ENCODE peak calls at places on chromosomes 12 and 14, in four cellular contexts. D, I, K and L are unnamed samples.

GRCh38 chr12:124917841-124918621 is 3.6 kb upstream of the UBC start:
- DNase-seq in D (peak), I (no peak), K (no peak), L (no peak)

GRCh38 chr12:12975322-12976077 is 23.5 kb upstream of the GPRC5D start:
- DNase-seq in K (peak), D (peak), I (no peak), L (no peak)

GRCh38 chr14:60757617-60758016 is 23.1 kb downstream of the MNAT1 start:
- DNase-seq in D (peak), K (no peak), I (no peak), L (no peak)

GRCh38 chr12:2137707-2138106 is 84.9 kb downstream of the CACNA1C start:
- DNase-seq in K (no peak), I (no peak), D (peak), L (no peak)

GRCh38 chr12:89919241-89919906 is 210.7 kb upstream of the ATP2B1 start:
- DNase-seq in K (no peak), D (no peak), I (no peak), L (no peak)

GRCh38 chr12:9741726-9742125 is 8.8 kb upstream of the CLECL1 start:
- DNase-seq in I (no peak), D (no peak), K (no peak), L (no peak)

GRCh38 chr14:61695695-61696527 is 598 bp downstream of the HIF1A start:
- DNase-seq in K (peak), I (peak), D (peak), L (no peak)

GRCh38 chr12:69739287-69740191 is 879 bp downstream of the RAB3IP start:
- DNase-seq in K (peak), D (peak), I (no peak), L (no peak)

GRCh38 chr14:82445810-82446575 is 912.3 kb upstream of the SEL1L start:
- DNase-seq in I (no peak), K (no peak), D (no peak), L (no peak)

GRCh38 chr14:75267141-75267601 is 11.5 kb upstream of the FOS start:
- DNase-seq in D (peak), I (no peak), K (no peak), L (no peak)

GRCh38 chr14:93323597-93323992 is 9.2 kb downstream of the BTBD7 start:
- DNase-seq in I (no peak), D (no peak), K (no peak), L (no peak)

GRCh38 chr14:69487771-69488170 is 3.2 kb downstream of the PLEKHD1 start:
- DNase-seq in K (no peak), I (no peak), D (no peak), L (no peak)

GRCh38 chr12:95574799-95575452 is 23.6 kb upstream of the USP44 start:
- DNase-seq in K (peak), D (peak), I (no peak), L (no peak)

GRCh38 chr12:117892441-117892840 is 76.3 kb downstream of the KSR2 start:
- DNase-seq in K (no peak), I (no peak), D (no peak), L (no peak)

GRCh38 chr12:120742207-120742536 is 16.5 kb downstream of the ACADS start:
- DNase-seq in D (no peak), K (no peak), I (no peak), L (no peak)

GRCh38 chr12:129790930-129791329 is 112.9 kb downstream of the TMEM132D start:
- DNase-seq in K (no peak), D (no peak), I (no peak), L (no peak)

GRCh38 chr12:17642340-17642650 is 447.7 kb downstream of the RERGL start:
- DNase-seq in K (no peak), D (no peak), I (no peak), L (no peak)
- TF ChIP-seq CTCF in K (no peak), D (no peak), I (no peak), L (no peak)

DNA sequence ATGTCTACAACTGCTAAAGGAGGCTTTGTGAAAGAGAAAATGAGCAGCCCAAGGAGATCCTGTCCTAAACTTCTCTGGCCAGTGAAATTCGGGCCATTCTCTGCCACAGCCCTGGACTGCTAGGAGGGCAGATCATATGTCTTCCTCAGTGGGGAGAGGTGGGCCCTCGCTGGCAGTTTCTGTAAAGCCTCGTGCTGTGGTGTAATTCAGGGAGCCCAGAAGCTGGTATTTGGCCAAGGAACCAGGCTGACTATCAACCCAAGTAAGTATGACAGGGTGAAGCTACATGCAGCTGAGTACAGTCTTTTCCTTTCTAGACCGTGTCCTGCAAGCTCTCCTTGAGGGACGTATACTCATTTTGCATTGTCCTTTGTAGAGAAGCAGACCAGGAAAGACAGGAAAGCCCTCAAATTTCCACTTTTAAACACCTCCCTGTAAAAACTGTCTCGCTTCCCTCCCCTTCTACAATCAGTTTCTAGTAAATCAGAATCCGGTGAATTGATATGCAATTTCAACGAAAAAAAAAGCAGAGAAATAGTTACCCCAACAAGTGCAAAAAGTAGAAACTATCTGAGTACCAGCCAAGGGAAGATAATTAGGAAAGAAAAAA is 106.8 kb downstream of the DAD1 start:
- DNase-seq in I (no peak), D (no peak), K (no peak), L (no peak)
- H3K4me3 ChIP-seq in I (no peak), D (no peak), K (no peak), L (no peak)

DNA sequence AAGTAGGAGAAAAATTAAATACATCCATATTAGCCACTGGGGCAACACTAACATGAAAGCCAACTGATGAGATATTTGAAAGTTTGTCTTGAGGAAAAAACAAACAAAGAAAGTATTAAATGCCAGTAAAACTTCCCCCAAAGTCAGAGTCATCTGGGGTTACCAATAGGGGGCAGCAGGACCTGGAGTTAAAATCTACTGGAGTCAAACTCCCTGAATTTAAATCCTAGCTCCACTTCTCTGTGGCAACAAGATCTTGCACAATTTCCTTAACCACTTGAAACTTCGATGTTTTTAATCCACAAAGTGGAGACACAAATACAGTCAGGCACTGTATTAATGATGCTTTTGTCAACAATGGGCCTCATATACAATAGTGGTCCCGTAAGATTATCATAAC is 14.4 kb downstream of the PLEKHG7 start:
- DNase-seq in I (no peak), D (peak), K (no peak), L (no peak)
- TF ChIP-seq CTCF in I (peak), D (peak), K (peak), L (no peak)

GRCh38 chr12:45354399-45354798 is 138.5 kb downstream of the ANO6 start:
- DNase-seq in D (no peak), K (no peak), I (no peak), L (no peak)
- H3K4me3 ChIP-seq in D (no peak), K (no peak), I (no peak), L (no peak)

DNA sequence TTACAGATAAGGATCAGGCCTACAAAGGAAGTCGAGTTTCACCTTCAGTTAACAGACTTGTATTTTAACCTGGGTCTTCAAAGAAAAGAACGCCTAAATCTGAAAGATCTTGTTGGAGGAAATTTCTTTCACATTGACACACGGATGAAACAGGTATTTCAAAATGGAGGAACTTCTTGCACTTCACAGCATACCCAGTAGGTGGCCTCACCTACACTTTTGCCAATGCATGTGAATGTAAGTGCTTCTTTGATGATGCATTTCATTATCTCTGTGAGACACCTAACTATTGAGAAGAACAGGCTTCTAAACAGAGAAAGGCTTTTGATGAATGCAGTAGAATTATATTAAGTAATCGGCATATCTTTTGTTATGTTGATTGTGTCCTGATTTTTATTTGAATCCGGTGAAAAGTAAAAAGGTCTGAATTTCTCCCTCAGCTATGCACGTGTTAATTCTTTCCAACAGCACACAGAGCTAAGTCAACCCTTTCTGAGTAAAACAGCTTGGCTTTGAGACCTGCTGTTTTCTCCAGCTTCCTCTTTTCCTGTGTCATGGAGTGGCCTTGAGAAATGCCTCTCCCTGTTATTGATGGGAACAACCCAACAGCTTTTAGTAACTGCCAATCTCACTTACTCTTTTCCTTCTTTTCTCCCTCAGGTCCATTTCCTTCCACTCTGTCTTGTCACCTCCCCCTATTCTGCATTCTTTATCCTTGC is 399.0 kb downstream of the NAV3 start:
- DNase-seq in I (no peak), D (peak), K (peak), L (no peak)
- TF ChIP-seq CTCF in I (peak), D (peak), K (peak), L (no peak)

GRCh38 chr12:75390156-75390898 is 562 bp upstream of the GLIPR1L2 start:
- DNase-seq in K (no peak), I (no peak), D (peak), L (no peak)

GRCh38 chr12:75389061-75389460 is 1.8 kb upstream of the GLIPR1L2 start:
- DNase-seq in K (no peak), I (no peak), D (peak), L (no peak)

GRCh38 chr12:75390899-75391538 is at the start of gene GLIPR1L2:
- DNase-seq in I (peak), K (peak), D (peak), L (peak)

DNA sequence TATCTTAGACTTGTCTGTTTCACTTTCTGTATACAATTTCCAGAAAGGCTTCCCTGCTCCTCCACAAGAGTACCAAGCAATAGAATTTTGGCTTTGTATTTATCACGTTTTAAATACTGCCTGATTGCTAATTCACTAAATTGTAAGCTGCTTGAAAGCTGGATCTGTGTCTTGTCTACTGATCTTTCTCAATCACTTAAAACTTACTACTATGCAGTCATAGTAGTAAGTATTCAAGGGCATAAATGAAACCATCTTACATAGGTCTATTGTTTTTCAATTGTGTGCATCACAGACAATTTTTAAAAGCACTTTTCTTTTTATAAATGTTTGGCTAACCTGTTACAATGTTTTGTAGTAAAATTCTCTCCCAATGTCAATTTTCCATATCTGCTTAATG is 1.2 kb upstream of the GLIPR1L2 start:
- DNase-seq in D (peak), I (no peak), K (no peak), L (no peak)
- H3K4me3 ChIP-seq in D (peak), I (peak), K (no peak), L (peak)

GRCh38 chr12:91766454-91766853 is 379.2 kb downstream of the BTG1 start:
- DNase-seq in D (no peak), K (no peak), I (no peak), L (no peak)
- TF ChIP-seq CTCF in D (no peak), K (no peak), I (no peak), L (no peak)

GRCh38 chr12:110743571-110744093 is 941 bp upstream of the PPP1CC start:
- DNase-seq in D (peak), I (peak), K (no peak), L (no peak)

GRCh38 chr12:110744697-110745264 is 2.1 kb upstream of the PPP1CC start:
- DNase-seq in K (no peak), I (no peak), D (no peak), L (no peak)

GRCh38 chr12:110742718-110743570 is at the start of gene PPP1CC:
- DNase-seq in I (peak), D (peak), K (peak), L (peak)

GRCh38 chr12:110745632-110746284 is 3.1 kb upstream of the PPP1CC start:
- DNase-seq in D (peak), I (no peak), K (no peak), L (no peak)

DNA sequence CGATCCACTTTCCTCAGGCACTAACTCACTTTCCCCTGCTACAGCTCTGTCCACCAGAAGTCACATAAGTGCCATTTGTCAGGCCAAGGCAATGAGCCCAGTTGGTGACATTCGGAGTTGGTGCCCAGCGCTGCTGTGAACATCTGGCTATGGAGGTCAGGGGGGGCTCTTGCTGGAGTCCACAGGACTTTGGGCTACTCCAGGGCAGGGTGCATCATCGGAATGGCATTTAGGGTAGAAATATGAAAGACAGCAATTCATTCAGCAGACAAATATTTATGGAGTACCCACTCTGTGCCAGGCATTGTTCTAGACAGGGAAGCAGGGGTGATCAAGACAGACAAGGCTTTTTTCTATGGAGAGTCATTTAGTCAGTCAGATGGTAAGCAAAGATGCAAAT is 1.5 kb upstream of the PPP1CC start:
- DNase-seq in I (no peak), K (no peak), D (peak), L (no peak)
- H3K4me3 ChIP-seq in I (peak), K (no peak), D (peak), L (no peak)